ENCODE peak calls at places on chromosomes 2 and 18, in ten cellular contexts. R, C, D, Z, T, F, J, L, W and O are unnamed samples.

GRCh38 chr18:47118986-47119385 is 31.3 kb downstream of the HDHD2 start:
- ATAC-seq in L (no peak), C (no peak), W (no peak), D (no peak), R (no peak), T (no peak), F (no peak), Z (no peak), J (no peak), O (no peak)

GRCh38 chr2:189002079-189002478 is 27.9 kb downstream of the COL3A1 start:
- ATAC-seq in T (no peak), R (no peak), Z (peak; percentile 83), W (no peak), L (no peak), F (no peak), C (peak; percentile 59), J (no peak), D (no peak), O (no peak)

GRCh38 chr18:3710712-3711269 is 260.8 kb downstream of the TGIF1 start:
- ATAC-seq in J (peak; percentile 80), D (peak; percentile 77), W (peak; percentile 34), Z (peak; percentile 92), T (no peak), R (peak; percentile 42), C (no peak), L (peak; percentile 87), F (peak; percentile 96), O (peak; percentile 78)

GRCh38 chr2:113176696-113177355 is 3.1 kb downstream of the PSD4 start:
- ATAC-seq in F (no peak), T (no peak), J (no peak), R (no peak), L (no peak), Z (no peak), C (no peak), W (no peak), D (no peak), O (no peak)

GRCh38 chr2:105085525-105085924 is 47.7 kb downstream of the MRPS9 start:
- ATAC-seq in D (no peak), L (no peak), W (no peak), F (no peak), T (no peak), R (no peak), C (no peak), Z (no peak), J (no peak), O (no peak)

GRCh38 chr18:59340817-59341216 is 18.2 kb downstream of the LMAN1 start:
- ATAC-seq in R (no peak), Z (no peak), F (no peak), L (no peak), C (no peak), T (no peak), W (peak; percentile 56), J (no peak), D (no peak), O (no peak)

GRCh38 chr2:204260162-204260877 is 285.0 kb upstream of the PARD3B start:
- ATAC-seq in W (peak; percentile 76), Z (peak; percentile 77), T (peak; percentile 66), D (peak; percentile 66), R (peak; percentile 97), J (peak; percentile 87), F (peak; percentile 58), L (peak; percentile 75), C (peak; percentile 91), O (peak; percentile 57)

GRCh38 chr2:95292623-95293260 is 4.4 kb upstream of the KCNIP3 start:
- ATAC-seq in J (no peak), Z (no peak), D (no peak), L (no peak), C (peak; percentile 42), T (no peak), F (no peak), W (no peak), R (no peak), O (no peak)

GRCh38 chr2:196421880-196422279 is 217.6 kb upstream of the CCDC150 start:
- ATAC-seq in T (no peak), C (no peak), R (no peak), F (no peak), J (no peak), W (no peak), D (no peak), Z (no peak), L (no peak), O (no peak)

GRCh38 chr2:144938308-144938709 is 418.4 kb upstream of the ZEB2 start:
- ATAC-seq in R (no peak), Z (no peak), F (peak; percentile 38), L (peak; percentile 59), C (no peak), W (no peak), D (peak; percentile 79), J (peak; percentile 82), T (peak; percentile 39), O (peak; percentile 49)

GRCh38 chr2:101723366-101724112 is 26.0 kb downstream of the MAP4K4 start:
- ATAC-seq in D (no peak), F (no peak), W (peak; percentile 52), C (no peak), L (no peak), R (no peak), Z (no peak), J (no peak), T (no peak), O (no peak)

GRCh38 chr18:51169731-51170130 is 27.8 kb downstream of the MEX3C start:
- ATAC-seq in T (no peak), C (no peak), J (no peak), L (no peak), R (no peak), Z (no peak), W (peak; percentile 54), F (no peak), D (no peak), O (no peak)

GRCh38 chr2:201361078-201361477 is 3.9 kb upstream of the FLACC1 start:
- ATAC-seq in C (no peak), D (no peak), W (no peak), R (no peak), T (no peak), Z (no peak), F (no peak), L (no peak), J (no peak), O (no peak)

GRCh38 chr2:152481881-152482280 is 146.9 kb downstream of the FMNL2 start:
- ATAC-seq in D (no peak), R (peak; percentile 78), Z (no peak), C (no peak), L (no peak), T (no peak), J (peak; percentile 47), W (no peak), F (peak; percentile 71), O (no peak)

DNA sequence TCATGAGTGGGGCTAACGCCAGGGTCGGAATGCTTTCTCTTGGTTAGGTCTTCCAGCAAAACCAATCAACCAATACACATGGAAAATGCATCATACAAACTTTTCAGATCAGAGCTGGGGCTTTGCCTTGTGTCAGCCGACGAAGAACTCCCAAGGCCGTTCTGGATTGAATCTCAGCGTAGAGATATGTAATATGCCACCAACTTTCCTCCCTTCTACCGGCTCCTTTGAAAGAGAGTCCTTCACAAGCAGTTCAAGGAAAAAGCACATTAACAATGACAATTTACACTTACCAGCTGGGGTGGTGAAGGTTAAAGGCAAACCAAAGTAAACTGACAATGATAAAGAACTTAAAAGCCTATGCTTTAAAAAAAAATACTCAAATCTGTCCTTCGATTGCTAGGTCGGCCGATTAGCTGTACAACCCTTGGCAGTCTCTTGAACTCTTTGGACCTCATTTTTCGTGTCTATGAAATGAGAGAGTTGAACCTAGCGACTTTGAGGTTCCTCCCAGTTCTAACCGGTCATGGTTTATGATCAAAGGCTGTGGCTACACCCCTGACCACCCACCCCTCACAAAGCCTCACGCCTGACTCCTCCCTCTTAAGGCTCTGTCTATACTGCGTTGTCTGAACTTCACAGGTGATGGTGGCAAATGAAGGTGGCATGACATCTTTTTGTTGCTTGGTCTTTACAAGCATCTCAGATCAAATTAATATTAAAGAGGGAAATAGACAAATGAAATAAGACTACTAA is 46.2 kb downstream of the BCL2 start:
- ATAC-seq in C (no peak), T (no peak), J (no peak), R (no peak), L (no peak), D (no peak), F (no peak), Z (no peak), W (peak; percentile 78), O (no peak)
- H3K27ac ChIP-seq in C (no peak overlapping the region), T (peak overlapping the region; percentile 76), J (no peak overlapping the region), R (no peak overlapping the region), L (no peak overlapping the region), D (no peak overlapping the region), F (no peak overlapping the region), Z (no peak overlapping the region), W (no peak overlapping the region), O (no peak overlapping the region)

GRCh38 chr2:216781709-216782108 is 78.2 kb downstream of the TNP1 start:
- ATAC-seq in D (no peak), T (no peak), W (no peak), F (no peak), C (no peak), L (no peak), Z (no peak), R (no peak), J (no peak), O (no peak)
- TF ChIP-seq POLR2A in D (no peak), T (no peak), W (no peak), F (no peak), C (no peak), L (no peak), Z (no peak), R (no peak), J (no peak), O (no peak)

GRCh38 chr2:234971494-234971893 is 19.7 kb downstream of the SH3BP4 start:
- ATAC-seq in J (no peak), T (no peak), F (no peak), W (no peak), D (no peak), C (no peak), R (no peak), L (no peak), Z (no peak), O (no peak)

GRCh38 chr2:234970467-234970866 is 18.6 kb downstream of the SH3BP4 start:
- ATAC-seq in Z (peak; percentile 17), J (no peak), T (peak; percentile 47), F (no peak), L (peak; percentile 60), D (no peak), C (peak; percentile 74), R (no peak), W (no peak), O (peak; percentile 40)

GRCh38 chr2:234975611-234976010 is 23.8 kb downstream of the SH3BP4 start:
- ATAC-seq in C (no peak), F (no peak), J (no peak), Z (no peak), L (no peak), D (no peak), W (no peak), T (no peak), R (no peak), O (no peak)

GRCh38 chr2:234974501-234975385 is 22.9 kb downstream of the SH3BP4 start:
- ATAC-seq in W (no peak), D (peak; percentile 68), F (peak; percentile 66), T (peak; percentile 23), L (no peak), R (no peak), C (no peak), J (peak; percentile 42), Z (no peak), O (peak; percentile 69)

GRCh38 chr2:234973008-234973407 is 21.2 kb downstream of the SH3BP4 start:
- ATAC-seq in W (no peak), L (no peak), T (no peak), F (peak; percentile 48), J (no peak), C (no peak), Z (no peak), R (no peak), D (no peak), O (no peak)
- H3K27ac ChIP-seq in W (no peak overlapping the region), L (no peak overlapping the region), T (no peak overlapping the region), F (peak overlapping the region; percentile 86), J (no peak overlapping the region), C (no peak overlapping the region), Z (peak overlapping the region; percentile 34), R (no peak overlapping the region), D (no peak overlapping the region), O (no peak overlapping the region)

GRCh38 chr2:64924178-64924934 is 64.8 kb upstream of the SLC1A4 start:
- ATAC-seq in W (peak; percentile 17), Z (no peak), F (no peak), D (no peak), T (no peak), L (no peak), C (no peak), R (no peak), J (no peak), O (no peak)
- TF ChIP-seq POLR2A in W (no peak), Z (no peak), F (no peak), D (no peak), T (no peak), L (no peak), C (no peak), R (no peak), J (no peak), O (no peak)